ENCODE peak calls at places on chromosome 14, in six cellular contexts. One of them, this sample, is unnamed.

GRCh38 chr14:26621807-26622560 is 24.2 kb upstream of the NOVA1 start:
- DNase-seq in progenitor cell of endocrine pancreas: no peak
- DNase-seq in Caki2: no peak
- DNase-seq in Jurkat, Clone E6-1: no peak
- DNase-seq in HFF-Myc: no peak
- DNase-seq in aorta: no peak
- DNase-seq in this sample: peak

GRCh38 chr14:51442513-51443175 is 202.6 kb downstream of the TMX1 start:
- DNase-seq in Jurkat, Clone E6-1: no peak
- DNase-seq in progenitor cell of endocrine pancreas: no peak
- DNase-seq in Caki2: peak
- DNase-seq in aorta: no peak
- DNase-seq in HFF-Myc: peak
- DNase-seq in this sample: peak

GRCh38 chr14:24292118-24292807 is 7.3 kb downstream of the DHRS1 start:
- DNase-seq in aorta: no peak
- DNase-seq in progenitor cell of endocrine pancreas: no peak
- DNase-seq in Caki2: no peak
- DNase-seq in HFF-Myc: no peak
- DNase-seq in Jurkat, Clone E6-1: no peak
- DNase-seq in this sample: no peak

GRCh38 chr14:104731249-104731924 is 7.4 kb downstream of the ADSS1 start:
- DNase-seq in aorta: no peak
- DNase-seq in HFF-Myc: no peak
- DNase-seq in progenitor cell of endocrine pancreas: no peak
- DNase-seq in Jurkat, Clone E6-1: no peak
- DNase-seq in Caki2: no peak
- DNase-seq in this sample: peak

GRCh38 chr14:99322731-99323599 is 51.0 kb upstream of the BCL11B start:
- DNase-seq in progenitor cell of endocrine pancreas: no peak
- DNase-seq in HFF-Myc: no peak
- DNase-seq in aorta: peak
- DNase-seq in Jurkat, Clone E6-1: no peak
- DNase-seq in Caki2: no peak
- DNase-seq in this sample: no peak

GRCh38 chr14:55329999-55330710 is 58.9 kb downstream of the FBXO34 start:
- DNase-seq in aorta: no peak
- DNase-seq in Caki2: no peak
- DNase-seq in progenitor cell of endocrine pancreas: no peak
- DNase-seq in HFF-Myc: no peak
- DNase-seq in Jurkat, Clone E6-1: no peak
- DNase-seq in this sample: no peak

GRCh38 chr14:71472281-71472960 is 459.8 kb upstream of the RGS6 start:
- DNase-seq in aorta: no peak
- DNase-seq in HFF-Myc: no peak
- DNase-seq in Caki2: no peak
- DNase-seq in Jurkat, Clone E6-1: no peak
- DNase-seq in progenitor cell of endocrine pancreas: no peak
- DNase-seq in this sample: no peak

GRCh38 chr14:103317251-103317650 is 16.8 kb upstream of the EIF5 start:
- DNase-seq in Caki2: no peak
- DNase-seq in progenitor cell of endocrine pancreas: no peak
- DNase-seq in aorta: no peak
- DNase-seq in Jurkat, Clone E6-1: no peak
- DNase-seq in HFF-Myc: no peak
- DNase-seq in this sample: no peak

GRCh38 chr14:62209287-62209899 is 447.2 kb downstream of the SNAPC1 start:
- DNase-seq in HFF-Myc: peak
- DNase-seq in Jurkat, Clone E6-1: no peak
- DNase-seq in progenitor cell of endocrine pancreas: no peak
- DNase-seq in Caki2: no peak
- DNase-seq in aorta: no peak
- DNase-seq in this sample: peak

GRCh38 chr14:97602438-97603117 is 805.4 kb downstream of the VRK1 start:
- DNase-seq in Caki2: no peak
- DNase-seq in progenitor cell of endocrine pancreas: no peak
- DNase-seq in aorta: no peak
- DNase-seq in HFF-Myc: no peak
- DNase-seq in Jurkat, Clone E6-1: peak
- DNase-seq in this sample: no peak

GRCh38 chr14:61351457-61351856 is 30.1 kb downstream of the PRKCH start:
- DNase-seq in aorta: no peak
- DNase-seq in HFF-Myc: no peak
- DNase-seq in Caki2: no peak
- DNase-seq in progenitor cell of endocrine pancreas: no peak
- DNase-seq in Jurkat, Clone E6-1: no peak
- DNase-seq in this sample: no peak

GRCh38 chr14:88933203-88933602 is 108.8 kb downstream of the TTC8 start:
- DNase-seq in Jurkat, Clone E6-1: no peak
- DNase-seq in HFF-Myc: no peak
- DNase-seq in aorta: no peak
- DNase-seq in progenitor cell of endocrine pancreas: no peak
- DNase-seq in Caki2: no peak
- DNase-seq in this sample: no peak